ENCODE peak calls at places on chromosomes 12 and 14, in ten cellular contexts. M is lung; H is cardiac fibroblast; Z is cardiac muscle cell; B is CD8-positive, alpha-beta T cell; J is GM12865; T is breast epithelium; L is fibroblast of mammary gland; R is suprapubic skin; G is AG04450. Y is an unnamed sample.

GRCh38 chr12:128844031-128844635 is 9.1 kb upstream of the GLT1D1 start:
- DNase-seq in M (no peak), H (no peak), Z (no peak), B (no peak), J (peak; percentile 54), T (no peak), L (no peak), R (no peak), G (no peak), Y (peak; percentile 15)

GRCh38 chr12:116628989-116629388 is 69.8 kb downstream of the MAP1LC3B2 start:
- DNase-seq in M (no peak), H (no peak), Z (no peak), B (no peak), J (no peak), T (no peak), L (no peak), R (no peak), G (no peak), Y (no peak)

GRCh38 chr12:57836442-57837375 is 9.8 kb downstream of the CTDSP2 start:
- DNase-seq in M (peak; percentile 64), H (peak; percentile 95), Z (peak; percentile 66), B (no peak), J (peak; percentile 83), T (peak; percentile 59), L (peak; percentile 70), R (no peak), G (peak; percentile 46), Y (peak; percentile 60)

GRCh38 chr12:124940143-124940392 is 25.6 kb upstream of the UBC start:
- DNase-seq in M (no peak), H (no peak), Z (no peak), B (no peak), J (no peak), T (no peak), L (no peak), R (no peak), G (no peak), Y (no peak)

GRCh38 chr12:64810831-64811230 is 13.6 kb upstream of the TBC1D30 start:
- DNase-seq in M (no peak), H (no peak), Z (no peak), B (no peak), J (no peak), T (no peak), L (peak; percentile 35), R (no peak), G (no peak), Y (no peak)

GRCh38 chr14:99479903-99480855 is 480 bp downstream of the SETD3 start:
- DNase-seq in M (peak; percentile 68), H (peak; percentile 71), Z (peak; percentile 78), B (peak; percentile 27), J (peak; percentile 44), T (peak; percentile 55), L (peak; percentile 67), R (peak; percentile 83), G (peak; percentile 16), Y (peak; percentile 58)

GRCh38 chr12:43551971-43552559 is at the start of gene ADAMTS20:
- DNase-seq in M (no peak), H (peak; percentile 2), Z (peak; percentile 71), B (no peak), J (no peak), T (no peak), L (no peak), R (no peak), G (no peak), Y (peak; percentile 74)

GRCh38 chr12:34402899-34403705 is 380.8 kb downstream of the ALG10 start:
- DNase-seq in M (peak; percentile 27), H (no peak), Z (no peak), B (peak; percentile 0), J (no peak), T (peak; percentile 35), L (no peak), R (peak; percentile 51), G (no peak), Y (peak; percentile 2)

GRCh38 chr12:66032739-66033138 is 97.8 kb downstream of the LLPH start:
- DNase-seq in M (no peak), H (no peak), Z (no peak), B (no peak), J (peak; percentile 50), T (no peak), L (no peak), R (no peak), G (no peak), Y (no peak)

GRCh38 chr12:66030217-66030781 is 100.3 kb downstream of the LLPH start:
- DNase-seq in M (no peak), H (no peak), Z (no peak), B (no peak), J (no peak), T (no peak), L (no peak), R (no peak), G (no peak), Y (no peak)

GRCh38 chr12:66036317-66036716 is 94.2 kb downstream of the LLPH start:
- DNase-seq in M (no peak), H (peak; percentile 88), Z (peak; percentile 77), B (no peak), J (no peak), T (no peak), L (peak; percentile 95), R (no peak), G (peak; percentile 49), Y (no peak)

DNA sequence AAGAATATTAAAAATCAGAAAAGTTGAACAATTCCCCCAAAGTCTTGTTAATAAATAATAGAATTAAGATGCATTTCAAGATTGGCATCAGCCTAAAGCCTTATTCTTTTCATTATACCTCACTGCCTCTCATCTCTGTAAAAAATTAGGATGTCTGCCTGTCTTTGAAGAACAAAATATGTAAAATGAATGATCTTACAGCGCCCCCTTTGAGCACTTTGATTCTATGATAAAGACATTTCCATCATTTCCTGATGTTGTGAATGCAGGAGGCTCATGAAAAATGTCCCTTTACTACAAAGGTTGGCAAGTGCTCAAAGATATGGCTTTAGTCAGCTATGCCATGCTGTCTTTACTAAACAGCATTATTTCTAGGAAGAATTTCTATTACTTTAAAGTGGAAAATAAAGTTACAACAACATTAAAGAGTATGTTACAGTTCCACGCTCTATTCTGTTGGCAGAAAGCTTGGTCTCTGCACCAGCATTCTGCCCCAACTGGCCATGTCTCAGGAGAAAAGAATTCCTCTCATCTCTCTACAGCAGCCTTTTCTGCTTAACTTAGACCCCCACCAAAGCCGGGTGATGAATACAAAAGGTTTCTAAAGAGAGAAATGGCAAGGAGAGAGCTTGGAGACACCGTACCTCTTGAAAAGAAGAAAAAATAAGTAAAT is 95.1 kb downstream of the LLPH start:
- DNase-seq in M (no peak), H (peak; percentile 66), Z (peak; percentile 31), B (no peak), J (peak; percentile 50), T (no peak), L (peak; percentile 72), R (no peak), G (no peak), Y (no peak)
- TF ChIP-seq CTCF in M (no peak), H (peak; percentile 49), Z (peak; percentile 44), B (no peak), J (no peak), T (no peak), L (peak; percentile 59), R (no peak), G (peak; percentile 52), Y (peak; percentile 32)

GRCh38 chr12:32298917-32299316 is 100.4 kb upstream of the FGD4 start:
- DNase-seq in M (no peak), H (no peak), Z (no peak), B (no peak), J (no peak), T (no peak), L (peak; percentile 32), R (no peak), G (no peak), Y (no peak)

GRCh38 chr12:32303171-32303570 is 96.2 kb upstream of the FGD4 start:
- DNase-seq in M (no peak), H (no peak), Z (no peak), B (no peak), J (no peak), T (no peak), L (peak; percentile 20), R (no peak), G (no peak), Y (no peak)

GRCh38 chr12:32305163-32305562 is 94.2 kb upstream of the FGD4 start:
- DNase-seq in M (no peak), H (peak; percentile 54), Z (no peak), B (peak; percentile 11), J (peak; percentile 61), T (no peak), L (peak; percentile 54), R (no peak), G (no peak), Y (no peak)

GRCh38 chr12:32301216-32301615 is 98.1 kb upstream of the FGD4 start:
- DNase-seq in M (no peak), H (no peak), Z (no peak), B (no peak), J (no peak), T (no peak), L (no peak), R (no peak), G (no peak), Y (no peak)

GRCh38 chr12:32302218-32302826 is 97.0 kb upstream of the FGD4 start:
- DNase-seq in M (no peak), H (peak; percentile 46), Z (peak; percentile 60), B (no peak), J (peak; percentile 50), T (no peak), L (peak; percentile 42), R (no peak), G (no peak), Y (peak; percentile 28)
- TF ChIP-seq CTCF in M (no peak), H (peak; percentile 70), Z (peak; percentile 37), B (peak; percentile 21), J (peak; percentile 18), T (no peak), L (peak; percentile 72), R (no peak), G (peak; percentile 53), Y (peak; percentile 30)

DNA sequence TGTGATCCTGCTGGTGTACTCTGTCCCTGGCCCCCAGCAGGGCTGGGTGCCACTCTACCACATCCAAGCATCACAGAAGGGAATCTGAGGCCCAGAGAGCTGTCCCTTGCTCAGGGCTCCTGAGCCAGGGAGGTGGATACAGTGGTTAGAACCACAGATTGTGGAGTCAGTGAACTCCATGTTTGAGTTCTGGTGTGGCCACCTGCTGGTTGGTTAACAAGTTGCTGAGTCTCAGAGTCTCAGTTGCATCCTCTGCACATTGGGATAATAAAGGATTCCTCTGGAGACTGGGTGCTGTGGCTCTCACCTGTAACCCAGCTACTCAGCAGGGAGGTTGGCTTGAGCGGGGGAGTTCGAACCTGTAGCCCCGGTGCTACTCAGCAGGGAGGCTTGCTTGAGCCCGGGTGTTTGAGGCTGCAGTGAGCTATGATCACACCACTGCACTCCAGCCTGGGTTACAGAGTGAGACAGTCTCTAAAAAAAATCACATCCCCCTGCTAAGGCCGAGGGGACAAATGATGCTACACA is 39.4 kb downstream of the MVK start:
- DNase-seq in M (no peak), H (peak; percentile 21), Z (no peak), B (no peak), J (peak; percentile 17), T (no peak), L (peak; percentile 20), R (no peak), G (no peak), Y (no peak)
- TF ChIP-seq CTCF in M (no peak), H (peak; percentile 39), Z (peak; percentile 41), B (no peak), J (peak; percentile 42), T (no peak), L (peak; percentile 36), R (no peak), G (peak; percentile 42), Y (peak; percentile 31)

DNA sequence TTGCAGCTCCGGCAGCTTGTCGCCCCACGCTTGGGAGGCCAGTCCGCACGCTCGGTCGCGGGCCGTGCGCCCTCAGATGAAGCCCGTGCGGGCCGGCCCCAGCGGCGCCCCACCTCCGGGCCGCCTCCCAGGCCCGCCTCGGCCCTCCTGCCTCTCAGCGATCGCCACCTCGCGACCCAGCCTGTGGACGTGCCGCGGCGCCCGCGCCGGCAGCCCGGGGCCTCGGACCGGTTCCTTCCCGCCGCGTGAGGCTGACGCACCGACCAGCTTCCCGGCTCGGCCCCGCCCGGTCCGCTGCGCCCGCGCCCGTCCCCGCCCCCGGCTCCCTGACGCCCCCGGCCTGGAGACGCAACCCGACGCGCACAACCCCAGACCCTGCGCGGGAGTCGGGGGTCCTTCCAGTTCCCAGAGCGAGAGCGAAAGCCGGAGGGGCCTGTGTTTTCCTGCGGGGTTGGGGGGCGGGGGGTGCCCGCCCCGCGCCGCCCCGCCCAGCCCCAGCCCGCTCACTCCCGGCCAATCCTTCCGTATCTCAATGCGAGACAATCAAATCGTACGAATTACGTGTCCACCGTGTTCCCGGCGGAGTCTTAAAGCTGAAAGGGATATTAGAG is at the start of gene ERO1A:
- DNase-seq in M (peak; percentile 80), H (peak; percentile 90), Z (peak; percentile 83), B (peak; percentile 61), J (peak; percentile 83), T (peak; percentile 78), L (peak; percentile 84), R (peak; percentile 87), G (peak; percentile 42), Y (peak; percentile 68)
- TF ChIP-seq CTCF in M (no peak), H (no peak), Z (no peak), B (no peak), J (no peak), T (no peak), L (no peak), R (no peak), G (no peak), Y (no peak)

Y was measured in endothelial cell.